ENCODE peak calls at places on chromosomes 16 and 17, in ten cellular contexts. One of them, this sample, is unnamed.

GRCh38 chr17:79536212-79536840 is 74.5 kb downstream of the RBFOX3 start:
- DNase-seq in A549: no peak
- DNase-seq in PC-3: no peak
- DNase-seq in colonic mucosa: no peak
- DNase-seq in stomach: no peak
- DNase-seq in adrenal gland: no peak
- DNase-seq in cardiac muscle cell: no peak
- DNase-seq in neural progenitor cell: no peak
- DNase-seq in tibial nerve: no peak
- DNase-seq in CD8-positive, alpha-beta memory T cell: no peak
- DNase-seq in this sample: no peak

GRCh38 chr17:66716236-66717026 is 118.5 kb upstream of the CACNG5 start:
- DNase-seq in colonic mucosa: no peak
- DNase-seq in CD8-positive, alpha-beta memory T cell: no peak
- DNase-seq in PC-3: no peak
- DNase-seq in stomach: no peak
- DNase-seq in neural progenitor cell: peak; percentile 42
- DNase-seq in adrenal gland: peak; percentile 39
- DNase-seq in cardiac muscle cell: peak; percentile 36
- DNase-seq in tibial nerve: no peak
- DNase-seq in A549: peak; percentile 22
- DNase-seq in this sample: no peak

GRCh38 chr17:6710317-6710716 is 2.9 kb downstream of the SLC13A5 start:
- DNase-seq in tibial nerve: no peak
- DNase-seq in stomach: no peak
- DNase-seq in neural progenitor cell: no peak
- DNase-seq in adrenal gland: no peak
- DNase-seq in CD8-positive, alpha-beta memory T cell: no peak
- DNase-seq in colonic mucosa: no peak
- DNase-seq in A549: peak; percentile 34
- DNase-seq in PC-3: no peak
- DNase-seq in cardiac muscle cell: no peak
- DNase-seq in this sample: no peak

GRCh38 chr17:20171741-20172377 is 162.7 kb downstream of the SPECC1 start:
- DNase-seq in CD8-positive, alpha-beta memory T cell: no peak
- DNase-seq in tibial nerve: no peak
- DNase-seq in colonic mucosa: no peak
- DNase-seq in adrenal gland: no peak
- DNase-seq in neural progenitor cell: no peak
- DNase-seq in PC-3: no peak
- DNase-seq in A549: no peak
- DNase-seq in stomach: peak; percentile 51
- DNase-seq in cardiac muscle cell: peak; percentile 43
- DNase-seq in this sample: no peak

GRCh38 chr17:82384730-82385429 is 13.3 kb downstream of the UTS2R start:
- DNase-seq in stomach: peak; percentile 85
- DNase-seq in neural progenitor cell: no peak
- DNase-seq in A549: peak; percentile 60
- DNase-seq in PC-3: peak; percentile 81
- DNase-seq in tibial nerve: peak; percentile 48
- DNase-seq in cardiac muscle cell: no peak
- DNase-seq in colonic mucosa: no peak
- DNase-seq in CD8-positive, alpha-beta memory T cell: no peak
- DNase-seq in adrenal gland: peak; percentile 73
- DNase-seq in this sample: peak; percentile 45

GRCh38 chr17:65638221-65638940 is 76.9 kb upstream of the AXIN2 start:
- DNase-seq in colonic mucosa: no peak
- DNase-seq in cardiac muscle cell: peak; percentile 16
- DNase-seq in PC-3: no peak
- DNase-seq in stomach: peak; percentile 57
- DNase-seq in tibial nerve: no peak
- DNase-seq in CD8-positive, alpha-beta memory T cell: no peak
- DNase-seq in A549: no peak
- DNase-seq in adrenal gland: no peak
- DNase-seq in neural progenitor cell: no peak
- DNase-seq in this sample: no peak

GRCh38 chr16:86371083-86371803 is 139.1 kb upstream of the FOXF1 start:
- DNase-seq in neural progenitor cell: no peak
- DNase-seq in colonic mucosa: no peak
- DNase-seq in CD8-positive, alpha-beta memory T cell: no peak
- DNase-seq in A549: no peak
- DNase-seq in PC-3: no peak
- DNase-seq in stomach: no peak
- DNase-seq in tibial nerve: no peak
- DNase-seq in cardiac muscle cell: no peak
- DNase-seq in adrenal gland: no peak
- DNase-seq in this sample: no peak

GRCh38 chr17:27939489-27940465 is 46.6 kb upstream of the LYRM9 start:
- DNase-seq in cardiac muscle cell: no peak
- DNase-seq in A549: no peak
- DNase-seq in CD8-positive, alpha-beta memory T cell: no peak
- DNase-seq in neural progenitor cell: no peak
- DNase-seq in PC-3: no peak
- DNase-seq in colonic mucosa: no peak
- DNase-seq in tibial nerve: no peak
- DNase-seq in adrenal gland: no peak
- DNase-seq in stomach: no peak
- DNase-seq in this sample: no peak

GRCh38 chr17:38797828-38798227 is 1.5 kb downstream of the PIP4K2B start:
- DNase-seq in tibial nerve: no peak
- DNase-seq in stomach: no peak
- DNase-seq in neural progenitor cell: no peak
- DNase-seq in A549: no peak
- DNase-seq in PC-3: no peak
- DNase-seq in colonic mucosa: no peak
- DNase-seq in cardiac muscle cell: no peak
- DNase-seq in CD8-positive, alpha-beta memory T cell: no peak
- DNase-seq in adrenal gland: no peak
- DNase-seq in this sample: no peak

GRCh38 chr16:35149550-35149949 is 1690.1 kb downstream of the TP53TG3F start:
- DNase-seq in neural progenitor cell: no peak
- DNase-seq in colonic mucosa: no peak
- DNase-seq in stomach: no peak
- DNase-seq in adrenal gland: no peak
- DNase-seq in PC-3: no peak
- DNase-seq in tibial nerve: no peak
- DNase-seq in A549: no peak
- DNase-seq in CD8-positive, alpha-beta memory T cell: no peak
- DNase-seq in cardiac muscle cell: no peak
- DNase-seq in this sample: no peak

GRCh38 chr16:35147556-35148504 is 1688.4 kb downstream of the TP53TG3F start:
- DNase-seq in adrenal gland: no peak
- DNase-seq in cardiac muscle cell: no peak
- DNase-seq in stomach: no peak
- DNase-seq in colonic mucosa: no peak
- DNase-seq in CD8-positive, alpha-beta memory T cell: no peak
- DNase-seq in tibial nerve: no peak
- DNase-seq in A549: no peak
- DNase-seq in neural progenitor cell: no peak
- DNase-seq in PC-3: no peak
- DNase-seq in this sample: no peak

GRCh38 chr16:35152067-35152627 is 1692.7 kb downstream of the TP53TG3F start:
- DNase-seq in stomach: no peak
- DNase-seq in cardiac muscle cell: no peak
- DNase-seq in PC-3: no peak
- DNase-seq in neural progenitor cell: no peak
- DNase-seq in colonic mucosa: no peak
- DNase-seq in CD8-positive, alpha-beta memory T cell: no peak
- DNase-seq in adrenal gland: no peak
- DNase-seq in A549: no peak
- DNase-seq in tibial nerve: no peak
- DNase-seq in this sample: no peak

GRCh38 chr16:35148748-35149147 is 1689.3 kb downstream of the TP53TG3F start:
- DNase-seq in neural progenitor cell: no peak
- DNase-seq in adrenal gland: no peak
- DNase-seq in tibial nerve: no peak
- DNase-seq in PC-3: no peak
- DNase-seq in colonic mucosa: no peak
- DNase-seq in stomach: no peak
- DNase-seq in CD8-positive, alpha-beta memory T cell: no peak
- DNase-seq in A549: no peak
- DNase-seq in cardiac muscle cell: no peak
- DNase-seq in this sample: no peak

DNA sequence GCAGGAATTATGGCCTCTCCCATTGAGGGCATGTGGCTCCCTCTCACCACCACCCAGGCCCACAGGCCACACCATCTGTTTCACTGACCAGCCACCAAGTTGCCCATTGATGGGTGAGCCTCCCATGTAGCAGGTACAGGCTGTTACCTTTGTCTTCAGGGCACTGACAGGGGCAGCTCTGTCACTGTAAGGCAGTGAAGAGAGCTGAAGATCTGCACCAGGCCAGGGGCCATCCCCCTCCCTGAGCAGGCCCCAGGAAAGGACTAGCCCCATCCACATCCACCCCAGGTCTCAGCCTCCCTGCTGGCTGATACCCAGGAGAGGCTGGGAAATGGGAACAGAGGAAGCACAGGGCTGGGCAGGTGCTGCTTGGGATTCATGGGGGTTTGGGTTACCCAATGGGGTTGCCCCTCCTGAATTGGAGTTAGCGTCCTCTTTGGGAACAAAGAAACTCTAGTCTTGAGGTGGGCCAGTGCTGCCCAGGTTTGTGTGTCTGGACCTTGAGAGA is 1691.4 kb downstream of the TP53TG3F start:
- DNase-seq in neural progenitor cell: no peak
- DNase-seq in colonic mucosa: no peak
- DNase-seq in tibial nerve: no peak
- DNase-seq in cardiac muscle cell: no peak
- DNase-seq in CD8-positive, alpha-beta memory T cell: no peak
- DNase-seq in A549: no peak
- DNase-seq in PC-3: no peak
- DNase-seq in adrenal gland: no peak
- DNase-seq in stomach: no peak
- DNase-seq in this sample: no peak
- H3K9me3 ChIP-seq in neural progenitor cell: peaks cover 8% of the 10 kb centered on the region
- H3K9me3 ChIP-seq in colonic mucosa: no peaks in the 10 kb centered on the region
- H3K9me3 ChIP-seq in tibial nerve: no peaks in the 10 kb centered on the region
- H3K9me3 ChIP-seq in cardiac muscle cell: no peaks in the 10 kb centered on the region
- H3K9me3 ChIP-seq in CD8-positive, alpha-beta memory T cell: peaks cover 5% of the 10 kb centered on the region
- H3K9me3 ChIP-seq in A549: no peaks in the 10 kb centered on the region
- H3K9me3 ChIP-seq in PC-3: no peaks in the 10 kb centered on the region
- H3K9me3 ChIP-seq in adrenal gland: no peaks in the 10 kb centered on the region
- H3K9me3 ChIP-seq in stomach: peaks cover 5% of the 10 kb centered on the region
- H3K9me3 ChIP-seq in this sample: no peaks in the 10 kb centered on the region

GRCh38 chr17:61160789-61161440 is 238.7 kb upstream of the TBX2 start:
- DNase-seq in neural progenitor cell: no peak
- DNase-seq in tibial nerve: no peak
- DNase-seq in adrenal gland: no peak
- DNase-seq in cardiac muscle cell: no peak
- DNase-seq in PC-3: no peak
- DNase-seq in A549: no peak
- DNase-seq in stomach: no peak
- DNase-seq in colonic mucosa: no peak
- DNase-seq in CD8-positive, alpha-beta memory T cell: no peak
- DNase-seq in this sample: no peak
- H3K9me3 ChIP-seq in neural progenitor cell: no peaks in the 10 kb centered on the region
- H3K9me3 ChIP-seq in tibial nerve: peaks cover 5% of the 10 kb centered on the region
- H3K9me3 ChIP-seq in adrenal gland: no peaks in the 10 kb centered on the region
- H3K9me3 ChIP-seq in cardiac muscle cell: no peaks in the 10 kb centered on the region
- H3K9me3 ChIP-seq in PC-3: no peaks in the 10 kb centered on the region
- H3K9me3 ChIP-seq in A549: no peaks in the 10 kb centered on the region
- H3K9me3 ChIP-seq in stomach: no peaks in the 10 kb centered on the region
- H3K9me3 ChIP-seq in colonic mucosa: no peaks in the 10 kb centered on the region
- H3K9me3 ChIP-seq in CD8-positive, alpha-beta memory T cell: peaks cover 5% of the 10 kb centered on the region
- H3K9me3 ChIP-seq in this sample: no peaks in the 10 kb centered on the region

GRCh38 chr16:35131429-35131828 is 1672.0 kb downstream of the TP53TG3F start:
- DNase-seq in A549: no peak
- DNase-seq in stomach: no peak
- DNase-seq in CD8-positive, alpha-beta memory T cell: no peak
- DNase-seq in PC-3: no peak
- DNase-seq in tibial nerve: no peak
- DNase-seq in adrenal gland: no peak
- DNase-seq in cardiac muscle cell: no peak
- DNase-seq in neural progenitor cell: no peak
- DNase-seq in colonic mucosa: no peak
- DNase-seq in this sample: no peak
- H3K9me3 ChIP-seq in A549: no peaks in the 10 kb centered on the region
- H3K9me3 ChIP-seq in stomach: no peaks in the 10 kb centered on the region
- H3K9me3 ChIP-seq in CD8-positive, alpha-beta memory T cell: no peaks in the 10 kb centered on the region
- H3K9me3 ChIP-seq in PC-3: no peaks in the 10 kb centered on the region
- H3K9me3 ChIP-seq in tibial nerve: no peaks in the 10 kb centered on the region
- H3K9me3 ChIP-seq in adrenal gland: peaks cover 5% of the 10 kb centered on the region
- H3K9me3 ChIP-seq in cardiac muscle cell: peaks cover 6% of the 10 kb centered on the region
- H3K9me3 ChIP-seq in neural progenitor cell: peaks cover 49% of the 10 kb centered on the region
- H3K9me3 ChIP-seq in colonic mucosa: no peaks in the 10 kb centered on the region
- H3K9me3 ChIP-seq in this sample: no peaks in the 10 kb centered on the region

GRCh38 chr17:42852351-42852750 is 1.4 kb downstream of the AOC3 start:
- DNase-seq in colonic mucosa: no peak
- DNase-seq in neural progenitor cell: no peak
- DNase-seq in A549: no peak
- DNase-seq in adrenal gland: no peak
- DNase-seq in cardiac muscle cell: no peak
- DNase-seq in PC-3: no peak
- DNase-seq in CD8-positive, alpha-beta memory T cell: no peak
- DNase-seq in stomach: no peak
- DNase-seq in tibial nerve: no peak
- DNase-seq in this sample: no peak

GRCh38 chr17:42849031-42849430 is 2.0 kb upstream of the AOC3 start:
- DNase-seq in A549: no peak
- DNase-seq in adrenal gland: no peak
- DNase-seq in tibial nerve: no peak
- DNase-seq in PC-3: no peak
- DNase-seq in stomach: no peak
- DNase-seq in cardiac muscle cell: no peak
- DNase-seq in CD8-positive, alpha-beta memory T cell: no peak
- DNase-seq in neural progenitor cell: no peak
- DNase-seq in colonic mucosa: no peak
- DNase-seq in this sample: no peak

GRCh38 chr17:42853004-42853403 is 2.0 kb downstream of the AOC3 start:
- DNase-seq in PC-3: no peak
- DNase-seq in tibial nerve: no peak
- DNase-seq in stomach: no peak
- DNase-seq in A549: no peak
- DNase-seq in colonic mucosa: no peak
- DNase-seq in adrenal gland: no peak
- DNase-seq in neural progenitor cell: no peak
- DNase-seq in cardiac muscle cell: no peak
- DNase-seq in CD8-positive, alpha-beta memory T cell: no peak
- DNase-seq in this sample: no peak

GRCh38 chr17:42849451-42850157 is 1.4 kb upstream of the AOC3 start:
- DNase-seq in PC-3: no peak
- DNase-seq in adrenal gland: no peak
- DNase-seq in CD8-positive, alpha-beta memory T cell: no peak
- DNase-seq in tibial nerve: no peak
- DNase-seq in colonic mucosa: no peak
- DNase-seq in cardiac muscle cell: peak; percentile 11
- DNase-seq in A549: no peak
- DNase-seq in stomach: no peak
- DNase-seq in neural progenitor cell: no peak
- DNase-seq in this sample: no peak

DNA sequence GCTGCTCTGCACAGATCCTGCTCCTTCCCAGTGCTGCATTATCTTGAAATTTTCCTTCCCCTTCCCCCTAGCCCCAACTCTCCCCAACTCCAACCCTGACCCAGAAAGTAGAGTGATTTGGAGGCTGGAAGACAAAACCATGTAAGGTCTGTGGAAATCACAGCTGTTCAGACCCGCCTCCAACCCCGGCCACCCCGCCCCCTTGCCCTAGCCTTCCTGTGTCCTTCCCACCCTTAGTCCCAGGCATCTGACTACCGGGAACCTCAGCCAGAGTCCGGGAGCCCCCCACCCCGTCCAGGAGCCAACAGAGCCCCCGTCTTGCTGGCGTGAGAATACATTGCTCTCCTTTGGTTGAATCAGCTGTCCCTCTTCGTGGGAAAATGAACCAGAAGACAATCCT is at the start of gene AOC3:
- DNase-seq in colonic mucosa: peak; percentile 33
- DNase-seq in tibial nerve: no peak
- DNase-seq in A549: no peak
- DNase-seq in CD8-positive, alpha-beta memory T cell: no peak
- DNase-seq in adrenal gland: peak; percentile 72
- DNase-seq in stomach: no peak
- DNase-seq in PC-3: no peak
- DNase-seq in neural progenitor cell: no peak
- DNase-seq in cardiac muscle cell: peak; percentile 42
- DNase-seq in this sample: no peak
- H3K9me3 ChIP-seq in colonic mucosa: no peaks in the 10 kb centered on the region
- H3K9me3 ChIP-seq in tibial nerve: no peaks in the 10 kb centered on the region
- H3K9me3 ChIP-seq in A549: no peaks in the 10 kb centered on the region
- H3K9me3 ChIP-seq in CD8-positive, alpha-beta memory T cell: no peaks in the 10 kb centered on the region
- H3K9me3 ChIP-seq in adrenal gland: no peaks in the 10 kb centered on the region
- H3K9me3 ChIP-seq in stomach: no peaks in the 10 kb centered on the region
- H3K9me3 ChIP-seq in PC-3: no peaks in the 10 kb centered on the region
- H3K9me3 ChIP-seq in neural progenitor cell: no peaks in the 10 kb centered on the region
- H3K9me3 ChIP-seq in cardiac muscle cell: no peaks in the 10 kb centered on the region
- H3K9me3 ChIP-seq in this sample: no peaks in the 10 kb centered on the region

This sample was measured in thoracic aorta.